ENCODE peak calls at places on chromosomes 11 and 22, in nine cellular contexts. One of them, this sample, is unnamed.

GRCh38 chr22:36971305-36971704 is 47.9 kb downstream of the TST start:
- DNase-seq in HCT116: no peak
- DNase-seq in lower lobe of right lung: no peak
- DNase-seq in stomach: no peak
- DNase-seq in mesenchymal stem cell: no peak
- DNase-seq in naive thymus-derived CD4-positive, alpha-beta T cell: no peak
- DNase-seq in neuronal stem cell: no peak
- DNase-seq in adrenal gland: no peak
- DNase-seq in body of pancreas: no peak
- DNase-seq in this sample: no peak

GRCh38 chr22:20268350-20269012 is 363 bp upstream of the RTN4R start:
- DNase-seq in lower lobe of right lung: peak; percentile 75
- DNase-seq in body of pancreas: peak; percentile 74
- DNase-seq in adrenal gland: peak; percentile 63
- DNase-seq in mesenchymal stem cell: peak; percentile 43
- DNase-seq in neuronal stem cell: peak; percentile 72
- DNase-seq in stomach: peak; percentile 75
- DNase-seq in naive thymus-derived CD4-positive, alpha-beta T cell: peak; percentile 56
- DNase-seq in HCT116: peak; percentile 8
- DNase-seq in this sample: peak; percentile 85

GRCh38 chr11:123616505-123617198 is 37.8 kb downstream of the SCN3B start:
- DNase-seq in lower lobe of right lung: no peak
- DNase-seq in mesenchymal stem cell: peak; percentile 76
- DNase-seq in HCT116: no peak
- DNase-seq in stomach: no peak
- DNase-seq in body of pancreas: no peak
- DNase-seq in naive thymus-derived CD4-positive, alpha-beta T cell: no peak
- DNase-seq in neuronal stem cell: no peak
- DNase-seq in adrenal gland: peak; percentile 96
- DNase-seq in this sample: no peak

GRCh38 chr11:85076535-85077330 is 550.4 kb downstream of the DLG2 start:
- DNase-seq in neuronal stem cell: no peak
- DNase-seq in HCT116: no peak
- DNase-seq in naive thymus-derived CD4-positive, alpha-beta T cell: no peak
- DNase-seq in mesenchymal stem cell: no peak
- DNase-seq in stomach: no peak
- DNase-seq in lower lobe of right lung: no peak
- DNase-seq in adrenal gland: no peak
- DNase-seq in body of pancreas: no peak
- DNase-seq in this sample: no peak

GRCh38 chr22:24951942-24952836 is at the start of gene KIAA1671:
- DNase-seq in body of pancreas: peak; percentile 91
- DNase-seq in neuronal stem cell: peak; percentile 98
- DNase-seq in lower lobe of right lung: peak; percentile 87
- DNase-seq in stomach: peak; percentile 91
- DNase-seq in HCT116: peak; percentile 53
- DNase-seq in adrenal gland: peak; percentile 93
- DNase-seq in naive thymus-derived CD4-positive, alpha-beta T cell: peak; percentile 93
- DNase-seq in mesenchymal stem cell: peak; percentile 77
- DNase-seq in this sample: peak; percentile 94

GRCh38 chr11:68224606-68225005 is 11.5 kb upstream of the KMT5B start:
- DNase-seq in body of pancreas: no peak
- DNase-seq in mesenchymal stem cell: no peak
- DNase-seq in adrenal gland: no peak
- DNase-seq in HCT116: no peak
- DNase-seq in stomach: no peak
- DNase-seq in lower lobe of right lung: no peak
- DNase-seq in neuronal stem cell: no peak
- DNase-seq in naive thymus-derived CD4-positive, alpha-beta T cell: no peak
- DNase-seq in this sample: no peak

GRCh38 chr11:84247931-84248330 is 961.8 kb upstream of the CCDC90B start:
- DNase-seq in adrenal gland: no peak
- DNase-seq in lower lobe of right lung: no peak
- DNase-seq in mesenchymal stem cell: no peak
- DNase-seq in HCT116: no peak
- DNase-seq in stomach: no peak
- DNase-seq in naive thymus-derived CD4-positive, alpha-beta T cell: no peak
- DNase-seq in body of pancreas: no peak
- DNase-seq in neuronal stem cell: no peak
- DNase-seq in this sample: no peak

GRCh38 chr22:49181431-49181830 is 646.2 kb downstream of the BRD1 start:
- DNase-seq in stomach: no peak
- DNase-seq in neuronal stem cell: no peak
- DNase-seq in mesenchymal stem cell: no peak
- DNase-seq in HCT116: no peak
- DNase-seq in adrenal gland: no peak
- DNase-seq in naive thymus-derived CD4-positive, alpha-beta T cell: no peak
- DNase-seq in body of pancreas: no peak
- DNase-seq in lower lobe of right lung: peak; percentile 36
- DNase-seq in this sample: no peak

GRCh38 chr22:47553436-47553835 is 791.0 kb downstream of the TBC1D22A start:
- DNase-seq in lower lobe of right lung: no peak
- DNase-seq in naive thymus-derived CD4-positive, alpha-beta T cell: no peak
- DNase-seq in stomach: no peak
- DNase-seq in HCT116: no peak
- DNase-seq in neuronal stem cell: no peak
- DNase-seq in body of pancreas: no peak
- DNase-seq in mesenchymal stem cell: no peak
- DNase-seq in adrenal gland: no peak
- DNase-seq in this sample: no peak

GRCh38 chr11:2142300-2142759 is 3.1 kb upstream of the IGF2 start:
- DNase-seq in adrenal gland: no peak
- DNase-seq in neuronal stem cell: no peak
- DNase-seq in naive thymus-derived CD4-positive, alpha-beta T cell: no peak
- DNase-seq in stomach: no peak
- DNase-seq in mesenchymal stem cell: peak; percentile 59
- DNase-seq in lower lobe of right lung: no peak
- DNase-seq in HCT116: no peak
- DNase-seq in body of pancreas: no peak
- DNase-seq in this sample: no peak

GRCh38 chr11:2142762-2143202 is 3.6 kb upstream of the IGF2 start:
- DNase-seq in neuronal stem cell: no peak
- DNase-seq in naive thymus-derived CD4-positive, alpha-beta T cell: no peak
- DNase-seq in lower lobe of right lung: no peak
- DNase-seq in adrenal gland: no peak
- DNase-seq in stomach: no peak
- DNase-seq in HCT116: no peak
- DNase-seq in body of pancreas: no peak
- DNase-seq in mesenchymal stem cell: peak; percentile 66
- DNase-seq in this sample: no peak

GRCh38 chr11:2139691-2140337 is 625 bp upstream of the IGF2 start:
- DNase-seq in naive thymus-derived CD4-positive, alpha-beta T cell: no peak
- DNase-seq in lower lobe of right lung: no peak
- DNase-seq in HCT116: no peak
- DNase-seq in mesenchymal stem cell: peak; percentile 8
- DNase-seq in stomach: no peak
- DNase-seq in neuronal stem cell: no peak
- DNase-seq in body of pancreas: no peak
- DNase-seq in adrenal gland: peak; percentile 50
- DNase-seq in this sample: no peak

GRCh38 chr11:2139118-2139490 is at the start of gene IGF2:
- DNase-seq in mesenchymal stem cell: peak; percentile 43
- DNase-seq in stomach: no peak
- DNase-seq in neuronal stem cell: no peak
- DNase-seq in body of pancreas: no peak
- DNase-seq in naive thymus-derived CD4-positive, alpha-beta T cell: no peak
- DNase-seq in lower lobe of right lung: no peak
- DNase-seq in HCT116: no peak
- DNase-seq in adrenal gland: peak; percentile 51
- DNase-seq in this sample: no peak

DNA sequence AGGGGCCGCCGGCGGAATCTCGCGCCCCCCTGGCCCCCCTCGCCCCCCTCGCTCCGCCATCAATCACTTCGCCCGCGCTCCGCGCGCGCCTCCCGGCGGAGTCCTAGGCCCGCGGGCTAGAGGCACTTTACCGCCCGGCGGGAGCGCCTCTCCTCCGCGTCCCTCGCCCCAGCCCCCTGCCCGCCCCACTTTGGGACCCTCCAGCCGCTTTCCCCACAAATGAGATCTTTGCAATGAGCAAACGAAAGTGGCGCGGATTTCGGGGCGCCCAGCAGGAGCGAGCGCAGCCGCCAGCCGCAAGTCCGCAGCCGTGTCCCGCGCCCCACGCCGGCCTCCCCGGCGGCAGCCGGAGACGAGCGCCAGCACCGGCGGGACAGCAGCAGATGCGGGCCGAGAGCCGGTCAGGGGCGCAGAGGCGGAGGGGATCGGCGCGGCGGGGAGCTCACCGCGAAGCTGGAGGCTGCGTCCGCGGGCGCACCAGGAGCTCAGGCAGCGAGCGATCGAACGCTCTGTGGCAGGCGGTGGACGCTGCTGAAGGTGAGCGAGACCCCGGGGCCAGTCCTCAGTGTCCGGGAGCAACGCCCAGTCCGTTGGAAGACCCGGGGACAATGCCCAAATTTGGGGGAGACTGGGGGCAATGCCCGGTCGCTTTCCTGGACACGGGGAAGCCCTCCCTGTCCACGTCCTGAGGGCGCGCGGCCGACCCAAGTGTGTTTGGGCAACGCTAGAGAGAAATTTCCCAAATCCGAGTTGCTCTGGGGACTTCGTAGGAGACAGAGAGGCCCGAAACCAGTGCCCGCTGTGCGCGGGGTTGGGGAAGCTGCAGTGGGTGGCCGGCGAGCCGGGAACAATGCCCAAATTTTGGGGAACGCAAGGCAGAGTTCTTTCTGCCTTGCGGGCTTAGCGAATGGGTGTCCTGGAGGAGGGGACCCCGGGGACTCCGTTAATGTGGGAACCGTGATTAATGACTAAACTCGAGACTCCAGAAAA is 1.5 kb upstream of the IGF2 start:
- DNase-seq in lower lobe of right lung: peak; percentile 35
- DNase-seq in naive thymus-derived CD4-positive, alpha-beta T cell: no peak
- DNase-seq in HCT116: no peak
- DNase-seq in mesenchymal stem cell: peak; percentile 22
- DNase-seq in adrenal gland: no peak
- DNase-seq in neuronal stem cell: no peak
- DNase-seq in stomach: no peak
- DNase-seq in body of pancreas: no peak
- DNase-seq in this sample: no peak
- H3K27me3 ChIP-seq in lower lobe of right lung: peaks cover 89% of the 10 kb centered on the region
- H3K27me3 ChIP-seq in naive thymus-derived CD4-positive, alpha-beta T cell: peaks cover 8% of the 10 kb centered on the region
- H3K27me3 ChIP-seq in HCT116: no peaks in the 10 kb centered on the region
- H3K27me3 ChIP-seq in mesenchymal stem cell: peaks cover 78% of the 10 kb centered on the region
- H3K27me3 ChIP-seq in adrenal gland: peaks cover 68% of the 10 kb centered on the region
- H3K27me3 ChIP-seq in neuronal stem cell: peaks cover 87% of the 10 kb centered on the region
- H3K27me3 ChIP-seq in stomach: peaks cover 100% of the 10 kb centered on the region
- H3K27me3 ChIP-seq in body of pancreas: no peaks in the 10 kb centered on the region
- H3K27me3 ChIP-seq in this sample: peaks cover 79% of the 10 kb centered on the region

GRCh38 chr11:117969160-117969991 is 16.8 kb upstream of the IL10RA start:
- DNase-seq in body of pancreas: no peak
- DNase-seq in neuronal stem cell: no peak
- DNase-seq in adrenal gland: no peak
- DNase-seq in stomach: no peak
- DNase-seq in naive thymus-derived CD4-positive, alpha-beta T cell: no peak
- DNase-seq in mesenchymal stem cell: no peak
- DNase-seq in lower lobe of right lung: no peak
- DNase-seq in HCT116: no peak
- DNase-seq in this sample: no peak

GRCh38 chr11:117972589-117973445 is 13.4 kb upstream of the IL10RA start:
- DNase-seq in body of pancreas: no peak
- DNase-seq in neuronal stem cell: no peak
- DNase-seq in adrenal gland: no peak
- DNase-seq in naive thymus-derived CD4-positive, alpha-beta T cell: no peak
- DNase-seq in mesenchymal stem cell: no peak
- DNase-seq in HCT116: no peak
- DNase-seq in lower lobe of right lung: no peak
- DNase-seq in stomach: no peak
- DNase-seq in this sample: no peak

GRCh38 chr11:117973446-117973922 is 12.7 kb upstream of the IL10RA start:
- DNase-seq in adrenal gland: no peak
- DNase-seq in stomach: no peak
- DNase-seq in HCT116: no peak
- DNase-seq in neuronal stem cell: no peak
- DNase-seq in mesenchymal stem cell: no peak
- DNase-seq in body of pancreas: no peak
- DNase-seq in lower lobe of right lung: no peak
- DNase-seq in naive thymus-derived CD4-positive, alpha-beta T cell: no peak
- DNase-seq in this sample: no peak

GRCh38 chr11:117972044-117972443 is 14.2 kb upstream of the IL10RA start:
- DNase-seq in HCT116: no peak
- DNase-seq in stomach: no peak
- DNase-seq in neuronal stem cell: no peak
- DNase-seq in lower lobe of right lung: no peak
- DNase-seq in mesenchymal stem cell: no peak
- DNase-seq in body of pancreas: no peak
- DNase-seq in naive thymus-derived CD4-positive, alpha-beta T cell: no peak
- DNase-seq in adrenal gland: no peak
- DNase-seq in this sample: peak; percentile 39

GRCh38 chr11:117970400-117971024 is 15.7 kb upstream of the IL10RA start:
- DNase-seq in lower lobe of right lung: no peak
- DNase-seq in adrenal gland: no peak
- DNase-seq in HCT116: no peak
- DNase-seq in neuronal stem cell: no peak
- DNase-seq in body of pancreas: no peak
- DNase-seq in naive thymus-derived CD4-positive, alpha-beta T cell: no peak
- DNase-seq in mesenchymal stem cell: peak; percentile 11
- DNase-seq in stomach: no peak
- DNase-seq in this sample: peak; percentile 40
- H3K27ac ChIP-seq in lower lobe of right lung: peak overlapping the region; percentile 41
- H3K27ac ChIP-seq in adrenal gland: no peak overlapping the region
- H3K27ac ChIP-seq in HCT116: no peak overlapping the region
- H3K27ac ChIP-seq in neuronal stem cell: no peak overlapping the region
- H3K27ac ChIP-seq in body of pancreas: no peak overlapping the region
- H3K27ac ChIP-seq in naive thymus-derived CD4-positive, alpha-beta T cell: no peak overlapping the region
- H3K27ac ChIP-seq in mesenchymal stem cell: no peak overlapping the region
- H3K27ac ChIP-seq in stomach: no peak overlapping the region
- H3K27ac ChIP-seq in this sample: no peak overlapping the region

DNA sequence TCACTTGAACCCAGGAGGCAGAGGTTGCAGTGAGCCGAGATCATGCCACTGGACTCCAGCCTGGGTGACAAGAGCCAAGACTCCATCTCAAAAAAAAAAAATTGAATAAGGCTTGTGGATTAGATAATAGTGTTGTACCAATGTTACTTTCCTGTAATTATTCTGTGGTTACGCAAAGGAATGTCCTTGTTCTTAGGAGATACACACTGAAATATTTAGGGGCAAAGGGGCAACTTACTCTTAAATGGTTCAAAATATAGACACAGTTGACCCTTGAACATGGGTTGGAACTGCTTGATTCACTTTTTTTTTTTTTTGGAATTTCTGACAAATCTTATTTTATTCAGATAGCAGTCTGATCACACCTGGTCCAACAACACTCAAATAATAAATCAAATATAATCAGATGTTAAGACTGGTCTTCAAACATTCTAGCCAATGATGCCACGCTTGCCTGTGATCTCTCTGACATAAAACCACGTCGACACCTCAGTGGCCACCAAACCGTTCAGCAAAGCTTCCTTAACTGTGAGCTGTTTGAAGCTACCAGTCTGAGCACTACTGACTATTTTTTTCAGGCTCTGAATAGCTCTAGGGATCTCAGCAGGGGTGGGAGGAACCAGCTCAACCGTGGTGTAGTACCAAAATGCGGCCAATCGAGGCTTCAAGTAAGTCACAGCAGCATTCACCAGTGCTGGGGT is 710 bp downstream of the ATP5MGL start:
- DNase-seq in HCT116: no peak
- DNase-seq in neuronal stem cell: no peak
- DNase-seq in adrenal gland: no peak
- DNase-seq in stomach: no peak
- DNase-seq in naive thymus-derived CD4-positive, alpha-beta T cell: no peak
- DNase-seq in mesenchymal stem cell: peak; percentile 54
- DNase-seq in lower lobe of right lung: no peak
- DNase-seq in body of pancreas: no peak
- DNase-seq in this sample: no peak
- H3K4me1 ChIP-seq in HCT116: peaks cover 14% of the 10 kb centered on the region
- H3K4me1 ChIP-seq in neuronal stem cell: peaks cover 3% of the 10 kb centered on the region
- H3K4me1 ChIP-seq in adrenal gland: peaks cover 59% of the 10 kb centered on the region
- H3K4me1 ChIP-seq in stomach: peaks cover 69% of the 10 kb centered on the region
- H3K4me1 ChIP-seq in naive thymus-derived CD4-positive, alpha-beta T cell: no peaks in the 10 kb centered on the region
- H3K4me1 ChIP-seq in mesenchymal stem cell: peaks cover 38% of the 10 kb centered on the region
- H3K4me1 ChIP-seq in lower lobe of right lung: peaks cover 48% of the 10 kb centered on the region
- H3K4me1 ChIP-seq in body of pancreas: peaks cover 27% of the 10 kb centered on the region
- H3K4me1 ChIP-seq in this sample: peaks cover 41% of the 10 kb centered on the region

GRCh38 chr11:58502004-58502403 is 5.9 kb downstream of the OR5B21 start:
- DNase-seq in stomach: no peak
- DNase-seq in body of pancreas: no peak
- DNase-seq in mesenchymal stem cell: no peak
- DNase-seq in naive thymus-derived CD4-positive, alpha-beta T cell: no peak
- DNase-seq in lower lobe of right lung: no peak
- DNase-seq in adrenal gland: no peak
- DNase-seq in neuronal stem cell: no peak
- DNase-seq in HCT116: no peak
- DNase-seq in this sample: no peak
- H3K27me3 ChIP-seq in stomach: no peaks in the 10 kb centered on the region
- H3K27me3 ChIP-seq in body of pancreas: no peaks in the 10 kb centered on the region
- H3K27me3 ChIP-seq in mesenchymal stem cell: no peaks in the 10 kb centered on the region
- H3K27me3 ChIP-seq in naive thymus-derived CD4-positive, alpha-beta T cell: no peaks in the 10 kb centered on the region
- H3K27me3 ChIP-seq in lower lobe of right lung: no peaks in the 10 kb centered on the region
- H3K27me3 ChIP-seq in adrenal gland: no peaks in the 10 kb centered on the region
- H3K27me3 ChIP-seq in neuronal stem cell: peaks cover 14% of the 10 kb centered on the region
- H3K27me3 ChIP-seq in HCT116: peaks cover 10% of the 10 kb centered on the region
- H3K27me3 ChIP-seq in this sample: no peaks in the 10 kb centered on the region